ENCODE peak calls at places on chromosomes 5 and 9, in eight cellular contexts. I is kidney tubule cell, Y is HT-29, T is T-helper 1 cell, E is breast epithelium, Q is heart left ventricle, S is T follicular helper cell, J is H7. C is an unnamed sample.

GRCh38 chr5:158725223-158725825 is 374.4 kb downstream of the EBF1 start:
- DNase-seq in Y (no peak), T (no peak), Q (no peak), S (no peak), E (no peak), J (no peak), I (no peak), C (no peak)

GRCh38 chr5:116492016-116492623 is 82.5 kb downstream of the SEMA6A start:
- DNase-seq in I (peak; percentile 73), T (peak; percentile 2), Q (no peak), S (no peak), Y (peak; percentile 52), J (no peak), E (no peak), C (no peak)

GRCh38 chr5:50401337-50401736 is 39.8 kb downstream of the EMB start:
- DNase-seq in T (no peak), E (no peak), I (no peak), Q (no peak), J (no peak), Y (no peak), S (no peak), C (no peak)

GRCh38 chr9:8366161-8366926 is 566.8 kb upstream of the DMAC1 start:
- DNase-seq in E (no peak), S (no peak), J (no peak), Q (peak; percentile 40), T (no peak), I (peak; percentile 80), Y (no peak), C (no peak)

GRCh38 chr9:130736834-130737233 is 43.3 kb downstream of the EXOSC2 start:
- DNase-seq in J (no peak), S (no peak), T (no peak), Q (no peak), Y (no peak), I (no peak), E (no peak), C (no peak)

GRCh38 chr9:129319076-129319937 is 141.2 kb upstream of the IER5L start:
- DNase-seq in Q (no peak), S (no peak), I (no peak), Y (no peak), J (peak; percentile 32), T (no peak), E (no peak), C (no peak)

GRCh38 chr9:134656334-134657034 is 14.9 kb downstream of the COL5A1 start:
- DNase-seq in J (no peak), E (no peak), I (peak; percentile 12), T (no peak), Y (peak; percentile 32), Q (no peak), S (no peak), C (no peak)

GRCh38 chr5:110386782-110387181 is 339.7 kb downstream of the TMEM232 start:
- DNase-seq in I (peak; percentile 87), S (no peak), J (no peak), Q (no peak), Y (no peak), E (no peak), T (no peak), C (peak; percentile 74)

GRCh38 chr5:166648736-166649135 is 1642.7 kb upstream of the WWC1 start:
- DNase-seq in I (no peak), S (no peak), E (no peak), Q (no peak), T (no peak), Y (no peak), J (no peak), C (no peak)

GRCh38 chr5:114418546-114419388 is 56.9 kb downstream of the KCNN2 start:
- DNase-seq in E (no peak), Y (no peak), Q (no peak), J (no peak), S (no peak), I (no peak), T (no peak), C (no peak)

GRCh38 chr5:116415989-116416388 is 158.6 kb downstream of the SEMA6A start:
- DNase-seq in E (no peak), I (no peak), S (no peak), Q (no peak), J (no peak), T (no peak), Y (no peak), C (no peak)

GRCh38 chr9:31347082-31347617 is 1037.3 kb upstream of the ACO1 start:
- DNase-seq in T (peak; percentile 85), J (no peak), Y (peak; percentile 42), S (no peak), E (no peak), Q (no peak), I (no peak), C (no peak)

GRCh38 chr9:36407122-36407723 is 7.2 kb upstream of the RNF38 start:
- DNase-seq in I (peak; percentile 78), Q (no peak), S (peak; percentile 43), T (peak; percentile 67), J (peak; percentile 52), E (peak; percentile 43), Y (peak; percentile 73), C (peak; percentile 61)

GRCh38 chr9:115209601-115210306 is 91.8 kb upstream of the TNC start:
- DNase-seq in T (peak; percentile 75), I (peak; percentile 92), Q (no peak), S (no peak), Y (no peak), J (no peak), E (no peak), C (no peak)